ENCODE peak calls at places on chromosomes 4 and X, in ten cellular contexts. A is endothelial cell of umbilical vein, Z is H9, U is lower lobe of right lung, K is A673, X is iPS DF 6.9, Q is cardiac muscle cell, T is aorta, D is AG04450, J is heart left ventricle. F is an unnamed sample. For H3K27me3, the result is how much of the 10 kb centered on the place peaks cover.

GRCh38 chr4:123353656-123354055 is 42.9 kb upstream of the SPRY1 start:
- DNase-seq in D (no peak), U (no peak), X (no peak), J (no peak), K (no peak), A (peak), Q (no peak), Z (no peak), T (no peak), F (no peak)

GRCh38 chr4:143458966-143459365 is 54.5 kb upstream of the SMARCA5 start:
- DNase-seq in Q (no peak), K (no peak), Z (no peak), U (no peak), J (no peak), T (no peak), D (no peak), X (no peak), A (no peak), F (no peak)

GRCh38 chr4:40199999-40200880 is 3.4 kb downstream of the RHOH start:
- DNase-seq in A (no peak), D (no peak), Q (no peak), Z (no peak), J (no peak), T (no peak), U (no peak), X (no peak), K (peak), F (no peak)

GRCh38 chr4:185204238-185204910 is 574 bp upstream of the CFAP97 start:
- DNase-seq in K (no peak), A (peak), X (no peak), D (no peak), J (no peak), U (no peak), Q (no peak), T (no peak), Z (no peak), F (no peak)

GRCh38 chr4:24813732-24814131 is 18.4 kb downstream of the SOD3 start:
- DNase-seq in J (no peak), T (no peak), A (no peak), K (no peak), Q (no peak), U (no peak), Z (no peak), D (no peak), X (no peak), F (no peak)

GRCh38 chrX:1554469-1555210 is 17.7 kb upstream of the P2RY8 start:
- DNase-seq in X (no peak), Z (no peak), A (no peak), U (no peak), Q (no peak), T (no peak), J (no peak), K (no peak), D (no peak), F (peak)

GRCh38 chrX:30741545-30741944 is 88.3 kb downstream of the GK start:
- DNase-seq in Q (no peak), X (no peak), U (no peak), A (no peak), K (no peak), T (no peak), J (no peak), D (no peak), Z (no peak), F (no peak)

GRCh38 chrX:29318051-29318450 is 730.8 kb downstream of the IL1RAPL1 start:
- DNase-seq in A (peak), T (no peak), Z (no peak), U (no peak), X (no peak), K (peak), J (no peak), Q (no peak), D (no peak), F (no peak)

GRCh38 chr4:73867783-73868182 is 1.4 kb upstream of the CXCL1 start:
- DNase-seq in J (no peak), K (no peak), Z (peak), T (no peak), D (no peak), U (peak), A (no peak), Q (no peak), X (no peak), F (no peak)

GRCh38 chr4:101155859-101156430 is 191.4 kb downstream of the PPP3CA start:
- DNase-seq in D (no peak), J (no peak), K (no peak), U (no peak), X (no peak), A (no peak), T (no peak), Z (no peak), Q (no peak), F (no peak)

GRCh38 chr4:40211224-40212185 is 14.7 kb downstream of the RHOH start:
- DNase-seq in Z (no peak), X (no peak), T (no peak), Q (no peak), U (no peak), D (no peak), J (no peak), A (no peak), K (no peak), F (no peak)

GRCh38 chr4:123350191-123350544 is 46.4 kb upstream of the SPRY1 start:
- DNase-seq in Q (peak), U (no peak), D (no peak), T (no peak), J (no peak), K (no peak), X (peak), A (peak), Z (peak), F (no peak)

GRCh38 chrX:72052415-72053090 is 79.2 kb downstream of the RTL5 start:
- DNase-seq in U (no peak), D (no peak), J (no peak), X (peak), K (peak), Q (no peak), A (peak), Z (peak), T (no peak), F (no peak)

GRCh38 chr4:123343400-123344060 is 53.1 kb upstream of the SPRY1 start:
- DNase-seq in J (no peak), Q (no peak), D (no peak), A (peak), K (no peak), T (no peak), Z (no peak), U (no peak), X (no peak), F (no peak)

GRCh38 chr4:38002451-38003071 is 42.4 kb downstream of the PTTG2 start:
- DNase-seq in Z (no peak), D (no peak), J (no peak), Q (no peak), K (no peak), T (no peak), U (no peak), A (peak), X (no peak), F (no peak)

GRCh38 chr4:52979821-52980590 is 117.9 kb downstream of the RASL11B start:
- DNase-seq in K (no peak), D (no peak), T (no peak), A (no peak), X (no peak), Q (no peak), Z (no peak), U (no peak), J (no peak), F (no peak)

GRCh38 chrX:129678176-129678880 is 23.6 kb upstream of the APLN start:
- DNase-seq in D (no peak), Z (no peak), A (peak), U (peak), X (no peak), T (peak), K (peak), J (peak), Q (no peak), F (no peak)

GRCh38 chr4:7276538-7276937 is 84.2 kb downstream of the SORCS2 start:
- DNase-seq in T (no peak), K (no peak), J (no peak), X (no peak), A (no peak), U (no peak), Z (no peak), D (no peak), Q (no peak), F (no peak)

GRCh38 chr4:7275067-7275466 is 82.7 kb downstream of the SORCS2 start:
- DNase-seq in K (no peak), X (no peak), A (no peak), Z (no peak), D (no peak), T (no peak), J (no peak), Q (no peak), U (no peak), F (no peak)

GRCh38 chr4:7278071-7278765 is 85.9 kb downstream of the SORCS2 start:
- DNase-seq in Z (no peak), Q (no peak), K (no peak), X (no peak), U (no peak), T (no peak), D (no peak), J (no peak), A (no peak), F (no peak)

GRCh38 chr4:7273741-7274297 is 81.5 kb downstream of the SORCS2 start:
- DNase-seq in J (no peak), U (no peak), X (no peak), A (no peak), Q (no peak), D (no peak), K (no peak), T (no peak), Z (no peak), F (no peak)

DNA sequence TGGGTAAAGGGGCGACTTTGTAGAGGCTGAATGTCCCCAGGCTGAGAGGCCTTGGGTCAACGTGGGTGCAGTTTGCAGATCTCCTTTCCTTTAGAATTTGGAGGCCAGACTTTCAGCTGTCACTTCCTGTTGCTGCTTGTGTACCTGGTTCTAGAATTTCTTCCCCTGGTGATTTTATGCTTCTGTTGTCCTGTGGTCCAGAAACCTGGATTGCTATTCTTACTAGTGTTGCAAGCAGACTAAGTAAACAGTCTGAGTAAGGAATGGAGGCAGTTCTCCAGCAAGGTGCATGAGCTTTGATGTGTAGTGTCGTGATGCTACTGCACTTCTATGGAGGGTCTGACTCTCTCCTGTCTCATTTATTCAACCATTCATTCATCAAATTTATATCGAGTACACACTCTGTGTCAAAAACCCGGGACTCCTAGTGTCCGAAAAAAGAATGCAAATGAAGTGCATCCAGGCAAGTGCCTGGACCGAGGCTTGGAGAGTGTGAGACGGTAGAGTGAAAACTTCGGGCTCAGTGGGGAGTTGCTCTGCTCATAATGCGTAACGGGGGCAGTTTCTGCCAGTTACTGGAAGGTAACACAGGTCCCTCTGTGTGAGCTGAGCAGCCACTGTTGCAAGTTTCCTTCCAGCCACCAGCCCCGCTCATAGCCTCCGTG is 83.3 kb downstream of the SORCS2 start:
- DNase-seq in K (no peak), D (no peak), Z (no peak), Q (no peak), T (no peak), X (no peak), U (no peak), A (no peak), J (no peak), F (no peak)
- H3K27me3 ChIP-seq in K (under half), D (under half), Z (under half), Q (under half), T (under half), X (under half), U (under half), A (under half), J (under half), F (under half)

GRCh38 chrX:112761239-112762207 is 79.1 kb downstream of the AMOT start:
- DNase-seq in T (no peak), X (no peak), J (no peak), A (no peak), K (no peak), Z (no peak), U (no peak), D (no peak), Q (no peak), F (no peak)
- H3K27ac ChIP-seq in T (no peak), X (no peak), J (no peak), A (no peak), K (no peak), Z (no peak), U (no peak), D (no peak), Q (no peak), F (no peak)

GRCh38 chrX:16577483-16578029 is 72.4 kb upstream of the S100G start:
- DNase-seq in U (no peak), D (no peak), T (no peak), Z (no peak), J (no peak), X (no peak), Q (no peak), K (no peak), A (no peak), F (no peak)
- H3K27me3 ChIP-seq in U (under half), D (under half), T (under half), Z (under half), J (under half), X (under half), Q (under half), K (under half), A (under half), F (under half)

DNA sequence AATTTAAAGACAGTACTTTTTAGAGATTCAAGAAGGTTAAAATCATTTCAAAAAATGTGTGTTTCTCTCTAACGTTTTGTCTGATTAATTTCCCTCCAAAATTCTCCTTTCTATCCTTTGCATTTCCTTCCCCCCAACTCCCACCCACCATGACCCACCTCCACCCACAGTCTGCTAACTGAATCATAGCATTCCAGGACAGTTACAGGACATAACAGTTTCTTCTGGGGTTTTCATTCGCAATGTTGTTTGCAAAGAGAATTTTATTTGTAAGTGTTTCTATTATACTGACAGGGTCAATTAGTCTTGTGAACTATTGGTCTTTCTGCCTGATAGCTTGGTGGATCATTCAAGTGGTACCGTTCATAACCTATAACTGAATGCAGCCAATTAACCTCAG is 53.7 kb downstream of the ANAPC10 start:
- DNase-seq in Q (no peak), J (no peak), D (no peak), T (no peak), X (no peak), K (no peak), Z (no peak), U (no peak), A (no peak), F (no peak)
- H3K27ac ChIP-seq in Q (no peak), J (no peak), D (no peak), T (no peak), X (no peak), K (no peak), Z (no peak), U (no peak), A (no peak), F (no peak)

GRCh38 chr4:20288047-20288650 is 36.4 kb downstream of the SLIT2 start:
- DNase-seq in K (no peak), J (no peak), Q (no peak), T (no peak), X (no peak), Z (no peak), U (no peak), A (peak), D (no peak), F (no peak)
- H3K27me3 ChIP-seq in K (under half), J (under half), Q (under half), T (under half), X (under half), Z (under half), U (under half), A (under half), D (under half), F (under half)

DNA sequence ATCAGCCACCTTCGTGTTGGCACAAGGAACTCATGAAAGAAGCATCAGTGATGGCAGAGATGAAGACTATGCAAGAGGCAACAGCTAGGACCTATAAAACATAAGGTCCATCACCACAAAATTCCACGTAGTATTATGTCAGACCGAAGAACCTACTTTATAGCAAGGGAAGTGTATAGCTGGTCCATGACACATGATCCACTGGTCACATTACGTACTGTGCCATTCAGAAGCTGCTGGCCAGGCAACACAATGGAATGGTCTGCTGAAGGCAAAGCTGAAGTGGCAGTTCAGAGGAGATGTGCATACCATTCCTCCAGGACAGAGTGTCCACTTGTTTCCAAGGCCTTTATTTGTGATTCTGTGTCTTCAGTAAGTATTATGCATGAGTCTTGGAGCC is 215.6 kb upstream of the UGT8 start:
- DNase-seq in A (no peak), J (no peak), Q (no peak), Z (no peak), D (no peak), T (no peak), X (no peak), K (no peak), U (no peak), F (no peak)
- H3K27ac ChIP-seq in A (no peak), J (no peak), Q (no peak), Z (no peak), D (no peak), T (no peak), X (no peak), K (no peak), U (no peak), F (no peak)

DNA sequence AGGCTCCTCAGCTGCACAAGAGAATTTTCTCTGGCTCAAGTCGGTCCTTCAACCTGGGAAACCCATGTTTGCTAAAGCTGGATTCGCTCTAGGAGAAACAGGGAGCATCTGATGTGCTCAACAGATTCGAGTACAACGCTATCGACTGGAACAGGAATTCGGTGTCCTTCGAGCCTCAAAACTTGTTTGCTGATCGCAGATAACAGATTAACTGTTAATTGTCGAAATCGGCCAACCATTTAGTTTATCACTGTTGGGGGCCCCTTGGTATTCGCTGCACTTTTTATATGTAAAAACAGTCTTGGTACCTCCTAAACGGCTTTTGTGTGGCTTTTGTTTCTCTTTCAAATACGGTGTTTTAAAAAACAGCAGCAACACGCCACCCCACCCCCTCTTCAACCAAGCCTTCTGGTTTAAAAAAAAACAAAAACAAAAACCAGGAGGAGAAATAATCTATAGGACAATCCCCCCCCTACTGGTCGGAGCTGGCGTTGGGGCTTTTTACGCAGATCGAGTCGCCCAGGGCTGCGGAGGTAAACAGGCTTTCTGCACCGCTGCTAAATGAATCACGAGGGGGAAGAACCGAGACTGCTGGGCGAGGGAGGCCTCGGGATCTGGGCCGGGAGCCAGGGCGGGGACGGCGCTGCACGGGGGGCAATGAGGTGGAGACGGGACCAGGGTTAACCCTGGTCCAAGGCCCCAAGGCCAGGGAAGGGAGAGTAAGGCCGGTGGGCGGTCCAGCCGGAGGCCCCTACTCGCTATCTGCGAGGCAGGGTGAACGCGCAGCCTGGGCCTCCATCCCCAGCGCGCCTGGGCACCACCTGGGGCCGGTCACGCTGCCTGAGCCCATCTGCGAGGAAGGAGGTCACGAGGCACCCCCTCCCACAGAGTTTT is 71.7 kb upstream of the BCOR start:
- DNase-seq in U (peak), A (peak), X (no peak), D (peak), K (peak), Z (peak), J (peak), Q (peak), T (peak), F (no peak)
- H3K27me3 ChIP-seq in U (under half), A (under half), X (under half), D (under half), K (under half), Z (under half), J (half or more), Q (under half), T (under half), F (under half)

DNA sequence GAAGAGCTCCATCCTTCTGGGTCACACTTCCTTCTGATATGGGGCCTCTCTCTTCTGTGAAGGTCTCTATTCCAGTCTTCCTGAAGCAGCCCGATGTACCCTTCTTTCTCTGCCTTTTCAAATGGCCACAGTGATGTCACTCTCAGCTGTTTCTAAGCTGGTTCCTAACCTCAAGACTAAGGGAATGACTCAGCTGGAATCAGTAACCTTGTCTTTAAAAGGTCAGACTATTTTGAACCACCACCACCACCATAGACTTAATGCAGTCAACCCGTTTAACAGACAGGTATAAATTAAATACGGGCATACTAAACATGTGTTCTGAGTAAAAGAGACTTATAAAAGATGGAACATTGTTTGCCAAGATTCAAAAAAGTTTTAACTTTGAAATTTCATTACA is 121.0 kb downstream of the PPA2 start:
- DNase-seq in K (no peak), U (no peak), Z (no peak), X (no peak), J (no peak), T (no peak), A (no peak), D (no peak), Q (no peak), F (no peak)
- H3K27ac ChIP-seq in K (no peak), U (no peak), Z (no peak), X (no peak), J (no peak), T (no peak), A (no peak), D (no peak), Q (no peak), F (no peak)

GRCh38 chr4:1419708-1420107 is 13.5 kb upstream of the NKX1-1 start:
- DNase-seq in U (peak), D (no peak), A (no peak), T (no peak), Q (no peak), K (no peak), J (no peak), Z (no peak), X (no peak), F (peak)
- H3K27me3 ChIP-seq in U (under half), D (under half), A (under half), T (under half), Q (half or more), K (half or more), J (half or more), Z (under half), X (under half), F (under half)

GRCh38 chrX:9785944-9786741 is at the start of gene SHROOM2:
- DNase-seq in J (no peak), A (no peak), T (no peak), U (peak), X (no peak), K (peak), D (no peak), Z (no peak), Q (peak), F (no peak)

GRCh38 chrX:9786839-9787635 is 808 bp downstream of the SHROOM2 start:
- DNase-seq in K (no peak), D (no peak), J (no peak), Z (no peak), X (no peak), U (peak), A (peak), Q (peak), T (no peak), F (no peak)

GRCh38 chrX:9788908-9789307 is 2.7 kb downstream of the SHROOM2 start:
- DNase-seq in Z (no peak), T (no peak), X (no peak), A (peak), D (peak), J (no peak), K (peak), U (no peak), Q (no peak), F (no peak)

GRCh38 chrX:9790866-9791265 is 4.6 kb downstream of the SHROOM2 start:
- DNase-seq in T (no peak), K (no peak), X (no peak), U (no peak), J (no peak), Q (no peak), D (no peak), Z (no peak), A (no peak), F (no peak)

GRCh38 chrX:9789555-9789954 is 3.3 kb downstream of the SHROOM2 start:
- DNase-seq in A (no peak), D (no peak), Q (no peak), U (no peak), X (no peak), J (no peak), Z (no peak), K (peak), T (no peak), F (no peak)
- H3K27ac ChIP-seq in A (no peak), D (no peak), Q (no peak), U (no peak), X (no peak), J (no peak), Z (peak), K (no peak), T (no peak), F (no peak)

F was measured in right atrium auricular region.